ENCODE peak calls at places on chromosomes 13 and 19, in four cellular contexts. One of them, this sample, is unnamed.

GRCh38 chr13:40259899-40260298 is 406.5 kb downstream of the FOXO1 start:
- DNase-seq in MV-4-11: no peak
- DNase-seq in left cardiac atrium: no peak
- DNase-seq in right lobe of liver: no peak
- DNase-seq in this sample: no peak

GRCh38 chr19:12913871-12914690 is 5.0 kb downstream of the SYCE2 start:
- DNase-seq in MV-4-11: peak; percentile 92
- DNase-seq in left cardiac atrium: no peak
- DNase-seq in right lobe of liver: no peak
- DNase-seq in this sample: no peak

GRCh38 chr13:48507024-48507423 is 25.9 kb downstream of the RCBTB2 start:
- DNase-seq in MV-4-11: no peak
- DNase-seq in left cardiac atrium: no peak
- DNase-seq in right lobe of liver: no peak
- DNase-seq in this sample: no peak

GRCh38 chr13:45873491-45874360 is 22.2 kb upstream of the SIAH3 start:
- DNase-seq in MV-4-11: no peak
- DNase-seq in left cardiac atrium: no peak
- DNase-seq in right lobe of liver: no peak
- DNase-seq in this sample: no peak

GRCh38 chr13:80131204-80131603 is 209.7 kb downstream of the SPRY2 start:
- DNase-seq in MV-4-11: no peak
- DNase-seq in left cardiac atrium: peak; percentile 87
- DNase-seq in right lobe of liver: peak; percentile 86
- DNase-seq in this sample: no peak

GRCh38 chr13:29573190-29573589 is 22.3 kb downstream of the SLC7A1 start:
- DNase-seq in MV-4-11: peak; percentile 87
- DNase-seq in left cardiac atrium: no peak
- DNase-seq in right lobe of liver: no peak
- DNase-seq in this sample: no peak

GRCh38 chr13:47258384-47258783 is 361.5 kb upstream of the HTR2A start:
- DNase-seq in MV-4-11: no peak
- DNase-seq in left cardiac atrium: no peak
- DNase-seq in right lobe of liver: no peak
- DNase-seq in this sample: no peak

GRCh38 chr19:51573331-51573730 is 2.2 kb downstream of the ZNF175 start:
- DNase-seq in MV-4-11: no peak
- DNase-seq in left cardiac atrium: no peak
- DNase-seq in right lobe of liver: no peak
- DNase-seq in this sample: no peak

GRCh38 chr19:5345895-5346386 is 5.3 kb upstream of the PTPRS start:
- DNase-seq in MV-4-11: peak; percentile 40
- DNase-seq in left cardiac atrium: no peak
- DNase-seq in right lobe of liver: no peak
- DNase-seq in this sample: no peak

GRCh38 chr13:24184855-24185254 is 24.3 kb downstream of the SPATA13 start:
- DNase-seq in MV-4-11: no peak
- DNase-seq in left cardiac atrium: no peak
- DNase-seq in right lobe of liver: no peak
- DNase-seq in this sample: no peak

GRCh38 chr19:8618751-8619150 is 8.2 kb upstream of the ADAMTS10 start:
- DNase-seq in MV-4-11: peak; percentile 67
- DNase-seq in left cardiac atrium: no peak
- DNase-seq in right lobe of liver: no peak
- DNase-seq in this sample: no peak

GRCh38 chr19:44055870-44056269 is 4.0 kb downstream of the ZNF223 start:
- DNase-seq in MV-4-11: no peak
- DNase-seq in left cardiac atrium: no peak
- DNase-seq in right lobe of liver: no peak
- DNase-seq in this sample: no peak

GRCh38 chr19:39345956-39346355 is 3.7 kb downstream of the SAMD4B start:
- DNase-seq in MV-4-11: no peak
- DNase-seq in left cardiac atrium: no peak
- DNase-seq in right lobe of liver: no peak
- DNase-seq in this sample: no peak

GRCh38 chr13:42653694-42654093 is 79.7 kb downstream of the TNFSF11 start:
- DNase-seq in MV-4-11: no peak
- DNase-seq in left cardiac atrium: no peak
- DNase-seq in right lobe of liver: no peak
- DNase-seq in this sample: no peak

GRCh38 chr19:33773704-33774624 is 22.7 kb upstream of the KCTD15 start:
- DNase-seq in MV-4-11: no peak
- DNase-seq in left cardiac atrium: no peak
- DNase-seq in right lobe of liver: no peak
- DNase-seq in this sample: no peak